ENCODE peak calls at places on chromosomes 5 and 9, in seven cellular contexts. One of them, this sample, is unnamed.

GRCh38 chr9:96379461-96379860 is 4.0 kb downstream of the SLC35D2 start:
- DNase-seq in cardiac fibroblast: no peak
- DNase-seq in AG09309: no peak
- DNase-seq in glutamatergic neuron: no peak
- DNase-seq in sigmoid colon: no peak
- DNase-seq in AG04450: peak
- DNase-seq in PC-3: no peak
- DNase-seq in this sample: no peak

GRCh38 chr5:131209506-131210191 is 38.9 kb downstream of the LYRM7 start:
- DNase-seq in AG04450: no peak
- DNase-seq in cardiac fibroblast: no peak
- DNase-seq in PC-3: no peak
- DNase-seq in AG09309: no peak
- DNase-seq in sigmoid colon: no peak
- DNase-seq in glutamatergic neuron: no peak
- DNase-seq in this sample: no peak

GRCh38 chr9:90307177-90307833 is 335.3 kb downstream of the DIRAS2 start:
- DNase-seq in AG04450: no peak
- DNase-seq in AG09309: no peak
- DNase-seq in cardiac fibroblast: peak
- DNase-seq in glutamatergic neuron: peak
- DNase-seq in sigmoid colon: no peak
- DNase-seq in PC-3: no peak
- DNase-seq in this sample: no peak

GRCh38 chr5:68354315-68354714 is 138.8 kb downstream of the PIK3R1 start:
- DNase-seq in PC-3: no peak
- DNase-seq in sigmoid colon: no peak
- DNase-seq in AG09309: no peak
- DNase-seq in AG04450: no peak
- DNase-seq in cardiac fibroblast: no peak
- DNase-seq in glutamatergic neuron: no peak
- DNase-seq in this sample: no peak

GRCh38 chr5:168404366-168404765 is 81.9 kb upstream of the RARS1 start:
- DNase-seq in AG09309: peak
- DNase-seq in glutamatergic neuron: no peak
- DNase-seq in AG04450: peak
- DNase-seq in cardiac fibroblast: peak
- DNase-seq in sigmoid colon: no peak
- DNase-seq in PC-3: peak
- DNase-seq in this sample: peak

GRCh38 chr5:150129813-150130492 is 25.7 kb downstream of the PDGFRB start:
- DNase-seq in AG04450: no peak
- DNase-seq in AG09309: no peak
- DNase-seq in cardiac fibroblast: peak
- DNase-seq in glutamatergic neuron: peak
- DNase-seq in sigmoid colon: peak
- DNase-seq in PC-3: peak
- DNase-seq in this sample: peak

GRCh38 chr9:81689343-81690175 is at the start of gene TLE1:
- DNase-seq in AG04450: peak
- DNase-seq in PC-3: peak
- DNase-seq in glutamatergic neuron: peak
- DNase-seq in cardiac fibroblast: peak
- DNase-seq in sigmoid colon: peak
- DNase-seq in AG09309: peak
- DNase-seq in this sample: peak

GRCh38 chr9:87671925-87672324 is 54.0 kb upstream of the CTSL start:
- DNase-seq in AG04450: no peak
- DNase-seq in glutamatergic neuron: no peak
- DNase-seq in cardiac fibroblast: no peak
- DNase-seq in sigmoid colon: no peak
- DNase-seq in PC-3: no peak
- DNase-seq in AG09309: no peak
- DNase-seq in this sample: no peak

GRCh38 chr5:133259199-133259997 is 207.6 kb downstream of the HSPA4 start:
- DNase-seq in cardiac fibroblast: no peak
- DNase-seq in AG04450: no peak
- DNase-seq in sigmoid colon: no peak
- DNase-seq in AG09309: no peak
- DNase-seq in glutamatergic neuron: no peak
- DNase-seq in PC-3: no peak
- DNase-seq in this sample: no peak

GRCh38 chr5:82417776-82418607 is 139.8 kb upstream of the RPS23 start:
- DNase-seq in AG04450: no peak
- DNase-seq in glutamatergic neuron: no peak
- DNase-seq in cardiac fibroblast: peak
- DNase-seq in PC-3: no peak
- DNase-seq in sigmoid colon: no peak
- DNase-seq in AG09309: no peak
- DNase-seq in this sample: peak

GRCh38 chr5:163408311-163408923 is 29.0 kb upstream of the CCNG1 start:
- DNase-seq in PC-3: peak
- DNase-seq in glutamatergic neuron: peak
- DNase-seq in AG09309: peak
- DNase-seq in cardiac fibroblast: peak
- DNase-seq in AG04450: peak
- DNase-seq in sigmoid colon: peak
- DNase-seq in this sample: peak

DNA sequence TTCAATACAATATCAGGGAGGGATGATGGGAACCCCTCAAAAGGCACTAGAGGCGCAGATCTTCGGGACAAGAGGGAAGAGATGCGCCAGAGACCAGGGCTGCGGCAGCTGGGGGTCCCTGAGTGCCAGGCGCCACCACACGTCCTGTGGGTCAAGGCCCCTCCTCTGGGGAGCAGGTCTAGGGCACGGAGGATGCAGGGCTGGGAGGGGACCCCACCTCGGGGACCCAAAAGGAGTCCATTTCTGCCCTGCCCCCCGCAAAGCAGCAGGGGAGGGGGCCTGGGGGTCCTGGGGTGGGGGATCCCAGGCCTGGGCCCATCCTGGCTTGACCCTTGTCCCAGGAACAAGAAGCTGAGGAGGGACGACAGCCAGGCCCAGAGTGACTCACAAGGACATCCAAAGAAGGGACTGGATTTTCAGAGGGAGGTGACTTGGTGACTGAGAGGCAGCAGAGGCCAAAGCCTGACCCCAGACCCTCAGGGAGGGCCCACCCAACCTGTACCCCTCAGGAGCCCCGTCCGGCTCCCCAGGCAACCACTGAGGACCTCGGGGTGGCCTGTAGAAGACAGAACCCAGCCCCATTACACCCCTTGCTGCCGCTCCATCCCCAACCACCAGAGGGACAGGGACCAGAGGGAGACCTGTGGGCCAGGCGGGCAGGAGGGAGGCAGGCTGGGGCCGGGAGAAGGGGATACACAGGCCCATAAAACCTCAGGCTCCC is 54.2 kb downstream of the LRSAM1 start:
- DNase-seq in AG09309: no peak
- DNase-seq in sigmoid colon: no peak
- DNase-seq in AG04450: no peak
- DNase-seq in glutamatergic neuron: peak
- DNase-seq in PC-3: peak
- DNase-seq in cardiac fibroblast: peak
- DNase-seq in this sample: peak
- TF ChIP-seq CTCF in AG09309: peak
- TF ChIP-seq CTCF in sigmoid colon: peak
- TF ChIP-seq CTCF in AG04450: peak
- TF ChIP-seq CTCF in glutamatergic neuron: peak
- TF ChIP-seq CTCF in PC-3: peak
- TF ChIP-seq CTCF in cardiac fibroblast: peak
- TF ChIP-seq CTCF in this sample: peak

GRCh38 chr9:131018621-131019020 is 9.6 kb downstream of the LAMC3 start:
- DNase-seq in sigmoid colon: no peak
- DNase-seq in glutamatergic neuron: no peak
- DNase-seq in AG04450: no peak
- DNase-seq in cardiac fibroblast: no peak
- DNase-seq in PC-3: peak
- DNase-seq in AG09309: no peak
- DNase-seq in this sample: no peak
- TF ChIP-seq CTCF in sigmoid colon: no peak
- TF ChIP-seq CTCF in glutamatergic neuron: no peak
- TF ChIP-seq CTCF in AG04450: peak
- TF ChIP-seq CTCF in cardiac fibroblast: peak
- TF ChIP-seq CTCF in PC-3: peak
- TF ChIP-seq CTCF in AG09309: no peak
- TF ChIP-seq CTCF in this sample: peak

DNA sequence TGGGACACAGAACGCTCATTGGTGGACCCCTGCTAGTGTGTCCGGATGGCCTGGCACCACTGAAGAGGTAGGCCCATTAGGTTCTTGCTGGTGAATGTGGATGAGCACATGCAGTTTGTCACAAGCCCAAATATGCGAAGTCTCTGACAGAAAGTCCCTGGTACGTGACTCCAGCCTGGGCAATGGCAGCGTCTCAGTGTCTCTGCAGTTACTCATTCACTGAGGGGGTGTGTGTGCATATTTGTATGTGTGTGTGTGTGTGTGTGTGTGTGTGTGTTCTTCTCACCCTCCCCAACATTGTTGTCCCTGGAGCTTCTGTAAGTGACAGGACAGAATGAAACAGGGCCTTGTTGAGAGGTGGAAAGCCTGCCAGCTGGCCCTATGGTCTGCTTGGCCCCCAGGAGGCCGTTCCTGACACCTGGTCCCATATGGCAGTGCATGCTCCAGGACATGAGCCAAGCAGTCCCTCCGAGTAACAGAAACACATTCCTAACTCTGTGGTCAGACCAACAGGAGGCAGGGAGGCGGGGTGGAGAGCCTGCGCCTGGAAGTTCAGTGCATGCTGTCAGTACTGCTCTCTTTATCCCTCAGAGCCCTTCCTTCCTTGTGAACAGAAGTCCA is 169.9 kb downstream of the SLC28A3 start:
- DNase-seq in glutamatergic neuron: peak
- DNase-seq in sigmoid colon: peak
- DNase-seq in AG09309: peak
- DNase-seq in cardiac fibroblast: peak
- DNase-seq in PC-3: peak
- DNase-seq in AG04450: peak
- DNase-seq in this sample: peak
- TF ChIP-seq CTCF in glutamatergic neuron: no peak
- TF ChIP-seq CTCF in sigmoid colon: no peak
- TF ChIP-seq CTCF in AG09309: no peak
- TF ChIP-seq CTCF in cardiac fibroblast: peak
- TF ChIP-seq CTCF in PC-3: no peak
- TF ChIP-seq CTCF in AG04450: peak
- TF ChIP-seq CTCF in this sample: peak

GRCh38 chr5:124918618-124919017 is 172.2 kb upstream of the ZNF608 start:
- DNase-seq in PC-3: no peak
- DNase-seq in sigmoid colon: no peak
- DNase-seq in glutamatergic neuron: no peak
- DNase-seq in AG04450: no peak
- DNase-seq in AG09309: no peak
- DNase-seq in cardiac fibroblast: no peak
- DNase-seq in this sample: no peak

GRCh38 chr5:124921694-124922093 is 175.3 kb upstream of the ZNF608 start:
- DNase-seq in AG04450: no peak
- DNase-seq in AG09309: no peak
- DNase-seq in glutamatergic neuron: no peak
- DNase-seq in PC-3: peak
- DNase-seq in sigmoid colon: no peak
- DNase-seq in cardiac fibroblast: no peak
- DNase-seq in this sample: no peak

GRCh38 chr5:124919076-124919475 is 172.6 kb upstream of the ZNF608 start:
- DNase-seq in glutamatergic neuron: no peak
- DNase-seq in sigmoid colon: no peak
- DNase-seq in AG04450: no peak
- DNase-seq in AG09309: no peak
- DNase-seq in PC-3: no peak
- DNase-seq in cardiac fibroblast: no peak
- DNase-seq in this sample: no peak

GRCh38 chr5:124920909-124921666 is 174.6 kb upstream of the ZNF608 start:
- DNase-seq in sigmoid colon: no peak
- DNase-seq in glutamatergic neuron: peak
- DNase-seq in cardiac fibroblast: no peak
- DNase-seq in AG09309: no peak
- DNase-seq in PC-3: no peak
- DNase-seq in AG04450: no peak
- DNase-seq in this sample: no peak

DNA sequence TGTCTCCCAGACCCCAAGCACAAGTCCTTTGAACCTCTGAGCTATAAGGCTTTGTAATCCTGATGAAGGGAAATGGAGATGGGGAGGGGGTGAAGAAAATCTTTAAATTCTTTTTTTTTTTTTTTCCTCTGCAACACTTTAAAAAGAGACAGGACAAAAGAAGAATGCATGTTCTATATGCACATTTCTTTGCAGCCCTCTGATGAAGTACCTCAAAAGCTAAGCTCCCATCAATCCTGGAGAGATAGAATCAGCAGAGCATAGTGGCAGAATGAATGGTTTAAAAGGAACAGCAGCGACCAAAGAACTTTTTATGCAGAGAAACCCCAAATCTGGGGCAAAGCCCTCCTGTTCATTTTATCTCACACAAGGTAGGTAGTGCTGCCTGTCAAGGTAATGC is 173.3 kb upstream of the ZNF608 start:
- DNase-seq in AG04450: no peak
- DNase-seq in sigmoid colon: no peak
- DNase-seq in glutamatergic neuron: no peak
- DNase-seq in PC-3: no peak
- DNase-seq in cardiac fibroblast: no peak
- DNase-seq in AG09309: no peak
- DNase-seq in this sample: no peak
- TF ChIP-seq CTCF in AG04450: no peak
- TF ChIP-seq CTCF in sigmoid colon: no peak
- TF ChIP-seq CTCF in glutamatergic neuron: no peak
- TF ChIP-seq CTCF in PC-3: no peak
- TF ChIP-seq CTCF in cardiac fibroblast: no peak
- TF ChIP-seq CTCF in AG09309: no peak
- TF ChIP-seq CTCF in this sample: no peak

GRCh38 chr9:37994639-37995347 is 74.2 kb downstream of the SHB start:
- DNase-seq in AG09309: no peak
- DNase-seq in glutamatergic neuron: peak
- DNase-seq in cardiac fibroblast: peak
- DNase-seq in AG04450: peak
- DNase-seq in PC-3: no peak
- DNase-seq in sigmoid colon: peak
- DNase-seq in this sample: peak
- TF ChIP-seq CTCF in AG09309: no peak
- TF ChIP-seq CTCF in glutamatergic neuron: no peak
- TF ChIP-seq CTCF in cardiac fibroblast: no peak
- TF ChIP-seq CTCF in AG04450: no peak
- TF ChIP-seq CTCF in PC-3: no peak
- TF ChIP-seq CTCF in sigmoid colon: no peak
- TF ChIP-seq CTCF in this sample: peak

DNA sequence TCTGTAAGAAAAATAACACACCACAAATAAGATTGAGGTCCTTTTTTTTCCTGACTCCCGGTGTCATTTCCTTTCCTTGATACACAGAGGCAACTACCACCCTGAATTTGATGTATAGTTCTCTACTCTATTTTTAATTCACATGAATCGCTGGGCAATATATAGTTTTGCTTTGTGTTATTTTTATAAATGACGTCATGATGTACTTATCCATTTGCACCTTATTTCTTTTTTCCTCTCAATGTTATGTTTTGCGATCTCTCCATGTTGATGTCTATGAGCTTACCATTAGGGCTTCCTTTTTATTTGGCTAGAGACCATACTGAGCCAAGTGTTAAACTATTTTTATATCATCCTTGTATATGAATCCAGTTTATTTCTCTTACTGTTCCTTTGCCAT is 175.9 kb downstream of the PAPPA start:
- DNase-seq in cardiac fibroblast: no peak
- DNase-seq in PC-3: no peak
- DNase-seq in AG04450: no peak
- DNase-seq in glutamatergic neuron: no peak
- DNase-seq in AG09309: no peak
- DNase-seq in sigmoid colon: no peak
- DNase-seq in this sample: no peak
- TF ChIP-seq CTCF in cardiac fibroblast: no peak
- TF ChIP-seq CTCF in PC-3: no peak
- TF ChIP-seq CTCF in AG04450: no peak
- TF ChIP-seq CTCF in glutamatergic neuron: no peak
- TF ChIP-seq CTCF in AG09309: no peak
- TF ChIP-seq CTCF in sigmoid colon: no peak
- TF ChIP-seq CTCF in this sample: no peak

This sample was measured in HFFc6.